ENCODE peak calls at places on chromosomes 6 and 20, in eight cellular contexts. C is astrocyte of the spinal cord, T is MM.1S, D is Peyer's patch, N is fibroblast of lung, U is neural progenitor cell, X is GM23248, P is mucosa of descending colon. J is an unnamed sample.

GRCh38 chr20:33859157-33859695 is 48.1 kb downstream of the CHMP4B start:
- DNase-seq in N (no peak), U (no peak), T (peak; percentile 95), P (no peak), D (peak; percentile 71), X (no peak), C (no peak), J (peak; percentile 19)

GRCh38 chr6:85641522-85641915 is 1.2 kb downstream of the SYNCRIP start:
- DNase-seq in C (no peak), X (peak; percentile 65), N (no peak), D (no peak), T (peak; percentile 10), P (no peak), U (no peak), J (no peak)

GRCh38 chr6:90406142-90406794 is 109.6 kb upstream of the BACH2 start:
- DNase-seq in P (no peak), T (no peak), D (no peak), N (peak; percentile 82), X (peak; percentile 74), U (no peak), C (peak; percentile 85), J (no peak)

GRCh38 chr6:68639826-68640505 is 4.9 kb downstream of the ADGRB3 start:
- DNase-seq in P (no peak), N (no peak), X (no peak), D (no peak), T (no peak), U (no peak), C (no peak), J (no peak)

GRCh38 chr6:11885159-11885558 is 106.6 kb upstream of the ADTRP start:
- DNase-seq in X (no peak), T (no peak), P (no peak), C (no peak), D (no peak), U (no peak), N (no peak), J (no peak)

GRCh38 chr6:34792605-34793500 is 970 bp downstream of the BLTP3A start:
- DNase-seq in N (peak; percentile 49), U (peak; percentile 39), D (peak; percentile 22), C (peak; percentile 32), X (peak; percentile 87), T (peak; percentile 46), P (peak; percentile 27), J (peak; percentile 83)

GRCh38 chr20:48740714-48741113 is 87.1 kb downstream of the PREX1 start:
- DNase-seq in P (no peak), X (no peak), T (no peak), D (no peak), U (no peak), C (no peak), N (no peak), J (no peak)

GRCh38 chr6:23454090-23454998 is 671.7 kb upstream of the NRSN1 start:
- DNase-seq in P (no peak), C (peak; percentile 29), X (peak; percentile 16), U (peak; percentile 17), N (peak; percentile 75), D (no peak), T (no peak), J (no peak)

GRCh38 chr6:125821825-125822281 is 31.1 kb downstream of the NCOA7 start:
- DNase-seq in X (no peak), N (peak; percentile 40), P (peak; percentile 75), C (no peak), T (no peak), U (no peak), D (no peak), J (no peak)

GRCh38 chr20:13220857-13221297 is at the start of gene ISM1:
- DNase-seq in N (peak; percentile 2), P (peak; percentile 7), T (peak; percentile 42), X (peak; percentile 47), C (peak; percentile 7), D (no peak), U (peak; percentile 60), J (peak; percentile 32)

GRCh38 chr6:119179842-119180241 is 101.4 kb upstream of the FAM184A start:
- DNase-seq in D (no peak), U (no peak), N (peak; percentile 12), C (no peak), P (no peak), T (peak; percentile 40), X (no peak), J (no peak)

GRCh38 chr20:15297059-15297875 is 959.9 kb upstream of the FLRT3 start:
- DNase-seq in C (no peak), X (no peak), T (no peak), P (peak; percentile 19), D (no peak), U (no peak), N (no peak), J (no peak)

GRCh38 chr6:97059473-97059872 is 134.9 kb downstream of the KLHL32 start:
- DNase-seq in X (peak; percentile 70), C (peak; percentile 51), T (peak; percentile 69), D (no peak), U (peak; percentile 30), N (peak; percentile 32), P (no peak), J (no peak)

GRCh38 chr6:6704423-6705060 is 116.0 kb downstream of the LY86 start:
- DNase-seq in C (no peak), U (no peak), D (no peak), X (no peak), T (no peak), N (peak; percentile 9), P (no peak), J (no peak)

GRCh38 chr20:3900187-3900604 is 11.0 kb downstream of the PANK2 start:
- DNase-seq in X (peak; percentile 36), U (no peak), D (no peak), C (no peak), P (no peak), T (no peak), N (peak; percentile 42), J (no peak)

GRCh38 chr6:35893246-35893645 is 27.7 kb downstream of the SRPK1 start:
- DNase-seq in D (no peak), U (no peak), T (no peak), N (peak; percentile 65), P (no peak), X (no peak), C (no peak), J (no peak)

GRCh38 chr20:46625875-46626373 is 25.3 kb downstream of the SLC13A3 start:
- DNase-seq in X (no peak), U (no peak), T (no peak), C (no peak), P (no peak), D (no peak), N (no peak), J (no peak)

GRCh38 chr6:166630421-166630820 is 3.4 kb upstream of the RPS6KA2 start:
- DNase-seq in X (no peak), C (no peak), T (no peak), U (no peak), P (no peak), D (no peak), N (no peak), J (no peak)

GRCh38 chr6:156994215-156995076 is 217.3 kb downstream of the ARID1B start:
- DNase-seq in N (no peak), D (no peak), X (no peak), P (peak; percentile 58), T (no peak), C (no peak), U (no peak), J (no peak)
- H3K4me3 ChIP-seq in N (no peak overlapping the region), D (no peak overlapping the region), X (no peak overlapping the region), P (no peak overlapping the region), T (no peak overlapping the region), C (no peak overlapping the region), U (no peak overlapping the region), J (no peak overlapping the region)

GRCh38 chr6:80338201-80338836 is 231.8 kb downstream of the BCKDHB start:
- DNase-seq in X (no peak), N (no peak), U (peak; percentile 90), C (peak; percentile 53), D (peak; percentile 32), P (peak; percentile 71), T (peak; percentile 22), J (peak; percentile 34)

GRCh38 chr6:80333342-80333741 is 226.9 kb downstream of the BCKDHB start:
- DNase-seq in T (no peak), D (no peak), P (no peak), C (no peak), U (no peak), X (no peak), N (no peak), J (no peak)

GRCh38 chr6:80336906-80337305 is 230.4 kb downstream of the BCKDHB start:
- DNase-seq in X (peak; percentile 28), C (no peak), U (no peak), T (no peak), N (no peak), P (no peak), D (no peak), J (no peak)

GRCh38 chr6:80332013-80332412 is 225.5 kb downstream of the BCKDHB start:
- DNase-seq in U (no peak), C (no peak), N (no peak), T (no peak), X (no peak), P (no peak), D (no peak), J (no peak)

DNA sequence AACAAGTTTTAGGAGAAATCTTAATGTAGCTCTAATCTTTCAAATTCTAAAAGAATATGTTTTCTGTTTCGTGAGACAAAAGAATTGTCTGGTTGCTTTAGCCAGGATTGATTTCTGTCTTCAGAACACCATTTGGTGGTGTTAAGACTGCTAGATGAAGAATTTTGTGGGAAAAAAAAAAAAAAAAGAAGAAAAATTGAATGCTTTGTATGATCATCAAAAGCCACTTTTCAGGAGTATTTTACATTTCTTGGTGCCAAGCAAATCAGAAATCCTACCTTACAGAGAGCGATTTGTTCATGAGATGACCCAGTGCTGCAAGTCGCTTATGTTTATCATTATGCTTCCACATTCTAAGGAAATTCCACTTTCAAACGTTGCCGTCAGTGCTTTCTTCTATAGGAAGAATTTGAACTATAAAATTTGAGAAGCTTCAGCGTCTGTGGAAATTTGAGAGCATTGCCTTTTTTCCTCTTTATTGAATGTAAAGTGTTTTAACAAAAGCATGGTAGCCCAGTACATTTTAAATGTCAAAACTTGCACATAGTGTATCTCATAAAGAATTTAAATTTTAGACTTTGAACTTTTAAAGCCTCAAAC is 228.7 kb downstream of the BCKDHB start:
- DNase-seq in D (no peak), T (no peak), C (no peak), U (no peak), X (peak; percentile 22), P (no peak), N (no peak), J (no peak)
- H3K4me3 ChIP-seq in D (no peak overlapping the region), T (no peak overlapping the region), C (peak overlapping the region; percentile 14), U (no peak overlapping the region), X (peak overlapping the region; percentile 68), P (no peak overlapping the region), N (peak overlapping the region; percentile 18), J (peak overlapping the region; percentile 36)

DNA sequence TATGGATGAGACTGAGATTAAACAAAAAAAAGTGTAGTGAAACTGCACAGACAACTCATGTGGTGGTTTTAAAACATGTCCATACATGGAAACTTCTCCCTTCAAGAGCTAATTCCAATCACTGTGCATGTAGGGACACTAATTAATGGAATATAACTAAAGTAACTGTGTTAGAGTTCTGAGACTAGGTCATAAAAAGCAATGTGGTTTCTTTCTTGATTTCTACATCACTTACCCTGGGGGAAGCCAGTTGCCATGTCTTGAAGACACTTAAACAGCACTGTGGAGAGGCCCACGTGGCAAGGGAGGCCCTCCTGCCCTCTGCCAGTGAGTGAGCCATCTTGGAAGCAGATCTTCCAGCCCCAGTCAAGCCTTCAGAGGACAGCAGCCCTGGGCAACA is 118.2 kb upstream of the DST start:
- DNase-seq in T (no peak), C (no peak), P (no peak), N (no peak), D (no peak), X (no peak), U (no peak), J (no peak)
- H3K4me3 ChIP-seq in T (no peak overlapping the region), C (no peak overlapping the region), P (no peak overlapping the region), N (no peak overlapping the region), D (no peak overlapping the region), X (no peak overlapping the region), U (no peak overlapping the region), J (no peak overlapping the region)

GRCh38 chr20:58359441-58359840 is 29.6 kb upstream of the VAPB start:
- DNase-seq in P (no peak), T (no peak), X (no peak), U (peak; percentile 32), N (no peak), C (no peak), D (no peak), J (no peak)
- H3K4me3 ChIP-seq in P (no peak overlapping the region), T (no peak overlapping the region), X (no peak overlapping the region), U (no peak overlapping the region), N (no peak overlapping the region), C (no peak overlapping the region), D (no peak overlapping the region), J (no peak overlapping the region)

J was measured in MG63.